ENCODE peak calls at places on chromosomes 13 and 19, in ten cellular contexts. N, Y, W, E, L, Q, K, X, R and M are unnamed samples.

GRCh38 chr13:99979453-99980200 is 2.0 kb upstream of the ZIC2 start:
- DNase-seq in Q (no peak), Y (no peak), K (no peak), R (peak; percentile 16), W (peak; percentile 52), X (no peak), E (peak; percentile 20), N (peak; percentile 87), L (no peak), M (no peak)

GRCh38 chr13:42283574-42283973 is 11.6 kb downstream of the AKAP11 start:
- DNase-seq in R (no peak), W (no peak), K (no peak), Y (no peak), N (no peak), L (no peak), Q (no peak), X (no peak), E (no peak), M (no peak)

GRCh38 chr13:99686157-99686572 is 184.9 kb downstream of the TM9SF2 start:
- DNase-seq in X (peak; percentile 40), K (peak; percentile 17), Q (no peak), W (peak; percentile 36), N (peak; percentile 52), Y (no peak), L (no peak), E (no peak), R (no peak), M (peak; percentile 73)

GRCh38 chr13:112444001-112444311 is 67.8 kb downstream of the SPACA7 start:
- DNase-seq in K (peak; percentile 72), Y (peak; percentile 70), Q (no peak), R (peak; percentile 17), W (peak; percentile 89), N (peak; percentile 90), X (peak; percentile 46), L (no peak), E (peak; percentile 41), M (peak; percentile 63)

GRCh38 chr13:112657850-112658445 is 31.9 kb upstream of the ATP11A start:
- DNase-seq in Y (peak; percentile 16), W (no peak), N (no peak), E (no peak), X (no peak), K (peak; percentile 61), L (no peak), Q (no peak), R (peak; percentile 40), M (peak; percentile 13)

GRCh38 chr19:28685802-28686201 is 527.1 kb downstream of the UQCRFS1 start:
- DNase-seq in K (no peak), L (no peak), Q (no peak), Y (no peak), X (no peak), E (no peak), W (no peak), N (no peak), R (no peak), M (no peak)

GRCh38 chr13:68078457-68078856 is 848.3 kb upstream of the PCDH9 start:
- DNase-seq in L (no peak), N (no peak), K (no peak), W (no peak), E (no peak), X (no peak), Y (no peak), R (no peak), Q (no peak), M (no peak)

GRCh38 chr19:4534836-4535658 is at the start of gene PLIN5:
- DNase-seq in Y (peak; percentile 88), N (peak; percentile 96), Q (peak; percentile 32), W (peak; percentile 77), R (peak; percentile 51), K (peak; percentile 75), E (peak; percentile 95), X (peak; percentile 81), L (no peak), M (peak; percentile 75)

GRCh38 chr19:31518626-31519025 is 169.4 kb upstream of the TSHZ3 start:
- DNase-seq in W (no peak), Q (no peak), Y (no peak), R (no peak), X (no peak), N (no peak), L (no peak), K (no peak), E (no peak), M (no peak)

GRCh38 chr19:11279505-11280236 is 16.3 kb upstream of the TSPAN16 start:
- DNase-seq in Y (no peak), N (no peak), X (no peak), R (no peak), E (no peak), K (no peak), Q (no peak), L (no peak), W (no peak), M (no peak)

GRCh38 chr19:57964761-57965160 is 9.6 kb downstream of the C19orf18 start:
- DNase-seq in K (no peak), W (no peak), Y (no peak), X (no peak), N (no peak), R (no peak), E (no peak), L (no peak), Q (no peak), M (no peak)

GRCh38 chr13:113105032-113105993 is at the start of gene F7:
- DNase-seq in Y (no peak), Q (no peak), R (no peak), K (peak; percentile 50), W (no peak), L (no peak), N (no peak), E (no peak), X (no peak), M (no peak)

GRCh38 chr19:29016926-29017760 is 195.8 kb downstream of the UQCRFS1 start:
- DNase-seq in Y (no peak), K (no peak), L (no peak), R (no peak), W (no peak), E (no peak), Q (no peak), N (no peak), X (no peak), M (no peak)

GRCh38 chr19:31511696-31512095 is 162.5 kb upstream of the TSHZ3 start:
- DNase-seq in Q (no peak), K (no peak), E (no peak), L (no peak), W (no peak), X (no peak), Y (no peak), R (no peak), N (no peak), M (no peak)

GRCh38 chr13:70613295-70613694 is 505.0 kb upstream of the KLHL1 start:
- DNase-seq in W (no peak), Y (no peak), X (no peak), Q (no peak), K (peak; percentile 0), R (no peak), L (no peak), E (no peak), N (peak; percentile 32), M (no peak)

GRCh38 chr13:30545320-30545719 is 72.4 kb upstream of the USPL1 start:
- DNase-seq in X (no peak), Y (no peak), L (no peak), E (no peak), W (no peak), N (no peak), R (no peak), K (no peak), Q (no peak), M (no peak)

GRCh38 chr13:30552567-30552966 is 65.2 kb upstream of the USPL1 start:
- DNase-seq in E (no peak), Q (no peak), W (no peak), R (no peak), N (no peak), K (no peak), L (no peak), Y (no peak), X (no peak), M (no peak)

GRCh38 chr13:30551194-30551593 is 66.5 kb upstream of the USPL1 start:
- DNase-seq in L (no peak), Y (no peak), W (peak; percentile 9), R (no peak), E (no peak), K (peak; percentile 39), X (no peak), Q (no peak), N (peak; percentile 70), M (no peak)
- TF ChIP-seq CTCF in L (no peak), Y (peak; percentile 40), W (no peak), R (peak; percentile 55), E (no peak), K (peak; percentile 33), X (no peak), Q (no peak), N (peak; percentile 58), M (no peak)

GRCh38 chr19:42313096-42313839 is at the start of gene TMEM145:
- DNase-seq in N (peak; percentile 84), X (no peak), W (peak; percentile 53), R (no peak), E (peak; percentile 59), Q (no peak), L (no peak), K (peak; percentile 73), Y (no peak), M (peak; percentile 73)
- TF ChIP-seq CTCF in N (no peak), X (no peak), W (no peak), R (peak; percentile 13), E (no peak), Q (no peak), L (no peak), K (no peak), Y (no peak), M (peak; percentile 28)

GRCh38 chr13:44976196-44976595 is 13.1 kb downstream of the NUFIP1 start:
- DNase-seq in L (no peak), R (no peak), X (no peak), Y (no peak), Q (no peak), K (no peak), E (no peak), N (no peak), W (no peak), M (no peak)

GRCh38 chr13:44974056-44974798 is 15.0 kb downstream of the NUFIP1 start:
- DNase-seq in Y (no peak), R (no peak), N (no peak), E (no peak), Q (no peak), K (peak; percentile 47), X (peak; percentile 68), W (no peak), L (no peak), M (no peak)

GRCh38 chr13:44972956-44973581 is 16.2 kb downstream of the NUFIP1 start:
- DNase-seq in R (no peak), W (no peak), L (no peak), Q (no peak), K (peak; percentile 61), E (no peak), X (no peak), N (peak; percentile 53), Y (no peak), M (no peak)

GRCh38 chr13:44976949-44977583 is 12.2 kb downstream of the NUFIP1 start:
- DNase-seq in L (no peak), N (no peak), X (no peak), R (no peak), K (no peak), Q (no peak), W (no peak), Y (no peak), E (no peak), M (no peak)

GRCh38 chr13:44978328-44978727 is 10.9 kb downstream of the NUFIP1 start:
- DNase-seq in K (no peak), X (no peak), Q (no peak), L (no peak), R (no peak), W (no peak), N (no peak), Y (no peak), E (no peak), M (no peak)
- TF ChIP-seq CTCF in K (no peak), X (no peak), Q (no peak), L (no peak), R (no peak), W (peak; percentile 30), N (peak; percentile 20), Y (no peak), E (no peak), M (no peak)

GRCh38 chr13:110312669-110313031 is 5.6 kb downstream of the COL4A2 start:
- DNase-seq in X (no peak), K (peak; percentile 88), N (no peak), W (no peak), R (peak; percentile 17), Q (no peak), Y (no peak), E (peak; percentile 11), L (no peak), M (no peak)
- TF ChIP-seq CTCF in X (no peak), K (peak; percentile 9), N (no peak), W (no peak), R (no peak), Q (no peak), Y (no peak), E (no peak), L (no peak), M (no peak)